ENCODE peak calls at places on chromosome 12, in six cellular contexts. D is WERI-Rb-1, G is psoas muscle, K is bronchial epithelial cell, O is cardiac fibroblast, N is body of pancreas. Z is an unnamed sample.

GRCh38 chr12:68846811-68847210 is 38.8 kb downstream of the MDM2 start:
- DNase-seq in D (no peak), G (no peak), K (no peak), O (no peak), N (no peak), Z (no peak)

GRCh38 chr12:116508145-116509121 is 50.7 kb upstream of the MAP1LC3B2 start:
- DNase-seq in D (peak), G (peak), K (no peak), O (peak), N (no peak), Z (no peak)

GRCh38 chr12:57825451-57825850 is 6.9 kb upstream of the AVIL start:
- DNase-seq in D (no peak), G (no peak), K (no peak), O (no peak), N (no peak), Z (no peak)

GRCh38 chr12:63844391-63845341 is at the start of gene SRGAP1:
- DNase-seq in D (peak), G (peak), K (peak), O (peak), N (peak), Z (peak)

GRCh38 chr12:61452076-61452475 is 808.1 kb upstream of the USP15 start:
- DNase-seq in D (no peak), G (no peak), K (peak), O (no peak), N (no peak), Z (no peak)

GRCh38 chr12:16603916-16604575 is 1.9 kb downstream of the LMO3 start:
- DNase-seq in D (no peak), G (no peak), K (peak), O (peak), N (peak), Z (no peak)

GRCh38 chr12:39230086-39230485 is 212.8 kb downstream of the KIF21A start:
- DNase-seq in D (no peak), G (no peak), K (peak), O (peak), N (no peak), Z (no peak)

GRCh38 chr12:124679533-124680371 is 112.3 kb upstream of the NCOR2 start:
- DNase-seq in D (no peak), G (peak), K (no peak), O (no peak), N (peak), Z (no peak)

GRCh38 chr12:116876151-116876869 is 4.9 kb downstream of the HRK start:
- DNase-seq in D (no peak), G (no peak), K (no peak), O (no peak), N (no peak), Z (no peak)

GRCh38 chr12:24394246-24394645 is 444.8 kb upstream of the SOX5 start:
- DNase-seq in D (no peak), G (no peak), K (no peak), O (no peak), N (no peak), Z (no peak)

GRCh38 chr12:10362325-10362724 is 27.5 kb downstream of the KLRK1 start:
- DNase-seq in D (no peak), G (no peak), K (peak), O (no peak), N (no peak), Z (no peak)

GRCh38 chr12:128381537-128381936 is 114.6 kb downstream of the TMEM132C start:
- DNase-seq in D (peak), G (no peak), K (no peak), O (no peak), N (no peak), Z (no peak)

GRCh38 chr12:31634620-31635019 is 24.9 kb upstream of the ETFBKMT start:
- DNase-seq in D (no peak), G (no peak), K (no peak), O (no peak), N (no peak), Z (no peak)

GRCh38 chr12:31626270-31626669 is 33.2 kb upstream of the ETFBKMT start:
- DNase-seq in D (no peak), G (no peak), K (no peak), O (no peak), N (no peak), Z (no peak)

GRCh38 chr12:31633464-31633863 is 26.0 kb upstream of the ETFBKMT start:
- DNase-seq in D (no peak), G (no peak), K (no peak), O (no peak), N (no peak), Z (no peak)

DNA sequence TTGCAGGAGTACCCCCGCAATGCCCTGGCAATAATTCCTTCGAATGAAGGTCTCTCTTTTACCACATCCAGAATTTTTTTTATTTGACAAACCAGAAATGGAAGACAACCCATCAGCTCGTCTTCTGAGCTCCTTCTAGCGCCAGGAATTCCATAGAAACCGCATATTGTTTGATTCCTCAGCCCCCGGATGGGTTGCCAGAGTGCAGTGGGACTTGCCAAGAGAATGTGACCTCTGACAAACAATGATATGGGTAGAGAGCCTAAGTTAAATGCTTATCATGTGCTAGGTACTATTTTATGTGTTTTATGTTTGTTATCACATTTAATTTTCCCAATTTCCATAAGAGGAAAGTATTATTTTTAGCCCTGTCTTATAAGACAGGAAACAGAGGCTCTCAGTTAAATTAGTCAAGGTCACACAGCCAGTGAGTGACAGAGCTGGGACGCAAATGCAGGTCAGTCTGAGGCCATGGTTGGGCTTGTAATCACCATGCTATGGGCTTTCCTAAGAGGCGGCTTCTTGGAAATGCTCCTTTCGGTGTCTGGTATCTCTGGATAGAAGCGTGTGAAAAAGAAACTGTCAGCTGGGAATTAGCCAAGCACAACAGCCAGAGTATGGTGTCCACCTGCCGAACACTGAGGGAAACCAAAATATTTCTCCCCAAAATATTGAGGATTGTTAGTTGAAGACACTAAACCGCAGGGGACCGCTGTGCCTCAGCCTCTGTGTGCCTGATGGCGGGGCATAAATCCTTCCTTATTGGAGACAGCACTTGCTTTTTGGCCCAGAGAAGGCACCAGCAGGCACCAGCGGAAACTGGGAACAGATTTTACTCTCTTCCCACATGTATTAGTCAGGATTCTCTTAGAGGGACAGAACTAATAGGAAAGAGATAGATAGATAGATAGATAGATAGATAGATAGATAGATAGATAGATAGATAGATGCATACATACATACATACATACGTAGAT is 29.4 kb upstream of the ETFBKMT start:
- DNase-seq in D (peak), G (peak), K (no peak), O (peak), N (peak), Z (no peak)
- H3K4me3 ChIP-seq in D (peak), G (peak), K (no peak), O (no peak), N (no peak), Z (no peak)

GRCh38 chr12:120854804-120855203 is 49.4 kb downstream of the SPPL3 start:
- DNase-seq in D (no peak), G (no peak), K (no peak), O (no peak), N (no peak), Z (no peak)
- TF ChIP-seq CTCF in D (no peak), G (no peak), K (no peak), O (no peak), N (no peak), Z (no peak)

GRCh38 chr12:122009741-122010140 is 11.9 kb upstream of the BCL7A start:
- DNase-seq in D (no peak), G (no peak), K (no peak), O (no peak), N (no peak), Z (no peak)

GRCh38 chr12:122013136-122013535 is 8.5 kb upstream of the BCL7A start:
- DNase-seq in D (no peak), G (no peak), K (no peak), O (no peak), N (no peak), Z (no peak)

GRCh38 chr12:122014781-122015180 is 6.9 kb upstream of the BCL7A start:
- DNase-seq in D (no peak), G (no peak), K (no peak), O (no peak), N (no peak), Z (no peak)

GRCh38 chr12:122012184-122012583 is 9.5 kb upstream of the BCL7A start:
- DNase-seq in D (no peak), G (no peak), K (no peak), O (no peak), N (no peak), Z (no peak)

GRCh38 chr12:122013792-122014590 is 7.7 kb upstream of the BCL7A start:
- DNase-seq in D (no peak), G (no peak), K (no peak), O (no peak), N (no peak), Z (no peak)
- H3K4me3 ChIP-seq in D (no peak), G (no peak), K (no peak), O (no peak), N (no peak), Z (no peak)

GRCh38 chr12:56257491-56258067 is 605 bp downstream of the ANKRD52 start:
- DNase-seq in D (peak), G (no peak), K (peak), O (peak), N (no peak), Z (no peak)
- TF ChIP-seq CTCF in D (no peak), G (no peak), K (peak), O (no peak), N (no peak), Z (peak)

GRCh38 chr12:131917139-131917710 is 11.9 kb upstream of the PUS1 start:
- DNase-seq in D (no peak), G (peak), K (no peak), O (no peak), N (no peak), Z (no peak)
- H3K4me3 ChIP-seq in D (no peak), G (no peak), K (no peak), O (no peak), N (no peak), Z (no peak)

DNA sequence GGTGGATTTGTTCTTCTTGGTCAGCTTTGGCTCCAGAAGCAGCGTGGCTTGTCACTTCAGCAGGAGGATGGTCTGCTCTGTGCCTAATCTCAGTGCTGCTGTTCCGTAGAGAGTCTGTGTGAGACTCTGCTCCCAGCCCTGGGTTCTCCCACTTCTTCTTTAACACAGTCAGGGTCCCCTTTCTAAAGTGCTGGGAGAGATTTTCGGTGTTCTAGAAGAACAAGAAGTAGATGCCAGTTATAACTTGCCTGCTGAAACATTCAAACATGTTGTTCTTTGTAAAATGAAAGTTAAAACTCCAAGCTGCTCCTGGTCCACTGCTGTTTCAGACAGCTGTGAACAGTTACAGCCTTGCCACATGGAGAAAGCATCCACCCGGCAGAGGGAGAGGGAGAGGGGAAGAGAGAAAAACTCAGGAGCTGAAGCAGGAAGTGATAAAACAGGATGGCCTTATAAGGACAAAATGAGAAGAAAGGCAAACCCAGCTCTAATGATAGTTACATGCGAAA is 55.2 kb upstream of the CERS5 start:
- DNase-seq in D (peak), G (peak), K (peak), O (peak), N (no peak), Z (peak)
- TF ChIP-seq CTCF in D (no peak), G (peak), K (peak), O (peak), N (no peak), Z (peak)

DNA sequence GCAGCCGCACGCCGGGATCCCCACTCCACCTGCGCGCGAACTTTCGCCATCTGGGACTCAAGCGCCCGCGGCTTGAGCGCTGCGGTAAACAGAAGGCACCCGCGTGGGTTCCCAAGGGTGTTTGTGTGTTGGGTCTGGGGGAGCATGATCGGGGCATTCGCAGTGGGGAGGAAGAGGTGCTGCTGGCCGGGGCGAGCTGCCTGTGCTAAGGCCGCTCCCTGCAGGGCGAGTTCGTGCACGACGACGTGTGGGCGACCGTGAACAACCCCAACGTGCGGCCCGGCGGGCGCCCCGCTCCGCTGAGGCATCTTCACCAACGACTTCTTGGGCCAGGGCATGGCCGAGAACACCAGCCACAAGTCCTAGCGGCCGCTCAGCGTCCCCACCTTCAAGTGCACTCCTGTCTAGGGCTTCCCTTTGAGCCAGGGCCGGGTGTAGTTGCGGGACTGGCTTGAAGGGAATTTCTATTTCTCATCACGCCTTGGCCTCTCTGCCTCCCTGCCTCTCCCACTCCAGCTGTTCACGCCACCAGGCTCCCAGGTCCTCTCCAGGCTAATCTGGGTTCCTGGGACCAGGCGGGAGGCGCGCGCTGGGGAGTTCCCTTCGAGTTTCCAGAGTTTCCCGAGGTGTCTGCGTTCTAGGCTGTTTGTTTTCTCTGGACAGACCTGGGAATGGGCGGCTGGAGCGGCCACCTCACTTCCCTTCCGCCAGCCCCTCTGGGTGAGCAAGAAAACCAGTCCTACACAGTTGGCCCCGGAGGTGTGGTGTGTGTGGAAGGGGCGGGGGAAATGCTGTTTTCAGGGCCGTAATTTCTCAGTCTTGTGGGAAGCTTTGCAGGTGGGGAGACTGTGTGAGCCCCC is 417.8 kb upstream of the TMTC1 start:
- DNase-seq in D (no peak), G (no peak), K (peak), O (peak), N (no peak), Z (no peak)
- H3K4me3 ChIP-seq in D (no peak), G (peak), K (no peak), O (peak), N (no peak), Z (no peak)

GRCh38 chr12:100858658-100859057 is 64.1 kb downstream of the ANO4 start:
- DNase-seq in D (no peak), G (no peak), K (peak), O (peak), N (no peak), Z (peak)

GRCh38 chr12:100859063-100859627 is 64.6 kb downstream of the ANO4 start:
- DNase-seq in D (no peak), G (no peak), K (no peak), O (no peak), N (no peak), Z (no peak)

GRCh38 chr12:100864366-100864765 is 69.8 kb downstream of the ANO4 start:
- DNase-seq in D (no peak), G (no peak), K (no peak), O (no peak), N (no peak), Z (no peak)

GRCh38 chr12:100860611-100861010 is 66.0 kb downstream of the ANO4 start:
- DNase-seq in D (no peak), G (no peak), K (peak), O (no peak), N (no peak), Z (no peak)

DNA sequence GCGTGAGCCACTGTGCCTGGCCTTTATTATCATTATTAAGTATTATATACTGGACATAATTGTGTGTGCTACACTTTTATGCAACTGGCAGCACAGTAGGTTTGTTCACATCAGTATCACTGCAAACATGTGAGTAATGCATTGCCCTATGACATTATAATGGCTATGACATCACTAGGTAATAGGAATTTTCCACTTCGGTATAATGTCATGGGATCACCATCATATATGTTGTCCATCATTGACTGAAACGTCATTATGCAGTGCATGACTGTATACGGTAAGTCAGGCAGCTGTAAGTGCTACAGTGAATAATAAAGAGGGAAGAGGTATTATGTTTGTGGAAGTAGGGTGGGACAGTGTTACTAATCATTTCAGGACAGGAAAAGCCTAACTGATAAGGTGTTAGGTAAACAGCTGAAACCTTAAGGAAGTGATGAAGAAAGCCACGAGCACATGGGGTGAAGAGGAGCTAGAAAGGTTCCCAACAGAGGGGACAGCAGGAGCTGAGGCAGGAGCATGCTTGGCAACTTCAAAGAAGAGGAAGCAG is 68.1 kb downstream of the ANO4 start:
- DNase-seq in D (no peak), G (no peak), K (peak), O (no peak), N (no peak), Z (no peak)
- TF ChIP-seq CTCF in D (no peak), G (no peak), K (no peak), O (no peak), N (no peak), Z (no peak)

DNA sequence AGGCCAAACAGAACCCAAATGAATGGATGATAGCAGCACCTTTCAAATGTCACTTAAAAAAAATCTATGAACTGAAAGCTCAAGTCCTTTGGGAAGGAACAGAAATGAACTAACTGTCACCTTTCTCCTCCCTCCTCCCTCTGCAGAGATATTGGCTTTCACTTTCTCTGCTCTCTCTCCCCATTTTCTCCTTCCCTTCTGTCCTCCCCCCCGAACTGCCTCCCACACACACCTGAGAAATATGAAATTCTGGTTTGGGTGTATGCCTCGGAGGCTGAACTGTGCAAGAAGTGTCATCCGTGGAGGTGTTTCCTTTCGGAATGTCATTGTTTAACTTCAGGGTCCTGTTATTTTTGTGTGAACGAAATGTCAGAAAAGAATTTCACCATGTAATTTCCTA is 87.8 kb downstream of the NEDD1 start:
- DNase-seq in D (no peak), G (no peak), K (no peak), O (no peak), N (no peak), Z (no peak)
- H3K4me3 ChIP-seq in D (no peak), G (no peak), K (no peak), O (no peak), N (no peak), Z (no peak)